ENCODE peak calls at places on chromosomes 13 and 19, in ten cellular contexts. One of them, this sample, is unnamed.

GRCh38 chr13:111216166-111216960 is 101.3 kb downstream of the ARHGEF7 start:
- DNase-seq in stomach: peak; percentile 39
- DNase-seq in neuronal stem cell: peak; percentile 46
- DNase-seq in kidney epithelial cell: no peak
- DNase-seq in WERI-Rb-1: peak; percentile 73
- DNase-seq in CD8-positive, alpha-beta T cell: peak; percentile 23
- DNase-seq in GM23338: peak; percentile 64
- DNase-seq in tibial artery: no peak
- DNase-seq in breast epithelium: no peak
- DNase-seq in AG04450: no peak
- DNase-seq in this sample: peak; percentile 70

GRCh38 chr13:20124303-20124702 is 36.5 kb downstream of the GJA3 start:
- DNase-seq in stomach: no peak
- DNase-seq in neuronal stem cell: no peak
- DNase-seq in kidney epithelial cell: no peak
- DNase-seq in WERI-Rb-1: no peak
- DNase-seq in CD8-positive, alpha-beta T cell: no peak
- DNase-seq in GM23338: no peak
- DNase-seq in tibial artery: no peak
- DNase-seq in breast epithelium: no peak
- DNase-seq in AG04450: no peak
- DNase-seq in this sample: no peak

GRCh38 chr19:5520501-5520900 is 47.3 kb downstream of the TINCR start:
- DNase-seq in stomach: no peak
- DNase-seq in neuronal stem cell: no peak
- DNase-seq in kidney epithelial cell: no peak
- DNase-seq in WERI-Rb-1: no peak
- DNase-seq in CD8-positive, alpha-beta T cell: no peak
- DNase-seq in GM23338: no peak
- DNase-seq in tibial artery: no peak
- DNase-seq in breast epithelium: no peak
- DNase-seq in AG04450: no peak
- DNase-seq in this sample: no peak

GRCh38 chr13:39577833-39578232 is 25.2 kb downstream of the LHFPL6 start:
- DNase-seq in stomach: no peak
- DNase-seq in neuronal stem cell: no peak
- DNase-seq in kidney epithelial cell: no peak
- DNase-seq in WERI-Rb-1: no peak
- DNase-seq in CD8-positive, alpha-beta T cell: no peak
- DNase-seq in GM23338: no peak
- DNase-seq in tibial artery: no peak
- DNase-seq in breast epithelium: no peak
- DNase-seq in AG04450: no peak
- DNase-seq in this sample: no peak

GRCh38 chr13:39942901-39943273 is 287.4 kb downstream of the COG6 start:
- DNase-seq in stomach: peak; percentile 79
- DNase-seq in neuronal stem cell: peak; percentile 64
- DNase-seq in kidney epithelial cell: peak; percentile 21
- DNase-seq in WERI-Rb-1: peak; percentile 58
- DNase-seq in CD8-positive, alpha-beta T cell: peak; percentile 62
- DNase-seq in GM23338: peak; percentile 94
- DNase-seq in tibial artery: peak; percentile 68
- DNase-seq in breast epithelium: peak; percentile 35
- DNase-seq in AG04450: peak; percentile 33
- DNase-seq in this sample: peak; percentile 75

GRCh38 chr19:14576363-14576762 is 4.5 kb upstream of the NDUFB7 start:
- DNase-seq in stomach: no peak
- DNase-seq in neuronal stem cell: no peak
- DNase-seq in kidney epithelial cell: no peak
- DNase-seq in WERI-Rb-1: no peak
- DNase-seq in CD8-positive, alpha-beta T cell: no peak
- DNase-seq in GM23338: no peak
- DNase-seq in tibial artery: no peak
- DNase-seq in breast epithelium: no peak
- DNase-seq in AG04450: no peak
- DNase-seq in this sample: no peak

GRCh38 chr19:3034194-3034844 is 5.2 kb upstream of the TLE2 start:
- DNase-seq in stomach: no peak
- DNase-seq in neuronal stem cell: no peak
- DNase-seq in kidney epithelial cell: no peak
- DNase-seq in WERI-Rb-1: no peak
- DNase-seq in CD8-positive, alpha-beta T cell: no peak
- DNase-seq in GM23338: no peak
- DNase-seq in tibial artery: no peak
- DNase-seq in breast epithelium: no peak
- DNase-seq in AG04450: peak; percentile 21
- DNase-seq in this sample: no peak

GRCh38 chr13:51618626-51619025 is 34.4 kb downstream of the WDFY2 start:
- DNase-seq in stomach: no peak
- DNase-seq in neuronal stem cell: no peak
- DNase-seq in kidney epithelial cell: peak; percentile 26
- DNase-seq in WERI-Rb-1: no peak
- DNase-seq in CD8-positive, alpha-beta T cell: no peak
- DNase-seq in GM23338: no peak
- DNase-seq in tibial artery: no peak
- DNase-seq in breast epithelium: peak; percentile 65
- DNase-seq in AG04450: no peak
- DNase-seq in this sample: no peak

GRCh38 chr13:44307844-44308243 is 65.8 kb upstream of the SERP2 start:
- DNase-seq in stomach: peak; percentile 34
- DNase-seq in neuronal stem cell: no peak
- DNase-seq in kidney epithelial cell: no peak
- DNase-seq in WERI-Rb-1: no peak
- DNase-seq in CD8-positive, alpha-beta T cell: no peak
- DNase-seq in GM23338: no peak
- DNase-seq in tibial artery: no peak
- DNase-seq in breast epithelium: no peak
- DNase-seq in AG04450: no peak
- DNase-seq in this sample: no peak

GRCh38 chr13:44305845-44306244 is 67.8 kb upstream of the SERP2 start:
- DNase-seq in stomach: peak; percentile 70
- DNase-seq in neuronal stem cell: peak; percentile 6
- DNase-seq in kidney epithelial cell: no peak
- DNase-seq in WERI-Rb-1: no peak
- DNase-seq in CD8-positive, alpha-beta T cell: no peak
- DNase-seq in GM23338: peak; percentile 19
- DNase-seq in tibial artery: no peak
- DNase-seq in breast epithelium: no peak
- DNase-seq in AG04450: no peak
- DNase-seq in this sample: no peak

GRCh38 chr13:44307255-44307654 is 66.4 kb upstream of the SERP2 start:
- DNase-seq in stomach: no peak
- DNase-seq in neuronal stem cell: no peak
- DNase-seq in kidney epithelial cell: no peak
- DNase-seq in WERI-Rb-1: no peak
- DNase-seq in CD8-positive, alpha-beta T cell: no peak
- DNase-seq in GM23338: no peak
- DNase-seq in tibial artery: no peak
- DNase-seq in breast epithelium: no peak
- DNase-seq in AG04450: no peak
- DNase-seq in this sample: no peak

GRCh38 chr13:44305216-44305615 is 68.4 kb upstream of the SERP2 start:
- DNase-seq in stomach: no peak
- DNase-seq in neuronal stem cell: no peak
- DNase-seq in kidney epithelial cell: no peak
- DNase-seq in WERI-Rb-1: no peak
- DNase-seq in CD8-positive, alpha-beta T cell: no peak
- DNase-seq in GM23338: no peak
- DNase-seq in tibial artery: no peak
- DNase-seq in breast epithelium: no peak
- DNase-seq in AG04450: no peak
- DNase-seq in this sample: no peak

DNA sequence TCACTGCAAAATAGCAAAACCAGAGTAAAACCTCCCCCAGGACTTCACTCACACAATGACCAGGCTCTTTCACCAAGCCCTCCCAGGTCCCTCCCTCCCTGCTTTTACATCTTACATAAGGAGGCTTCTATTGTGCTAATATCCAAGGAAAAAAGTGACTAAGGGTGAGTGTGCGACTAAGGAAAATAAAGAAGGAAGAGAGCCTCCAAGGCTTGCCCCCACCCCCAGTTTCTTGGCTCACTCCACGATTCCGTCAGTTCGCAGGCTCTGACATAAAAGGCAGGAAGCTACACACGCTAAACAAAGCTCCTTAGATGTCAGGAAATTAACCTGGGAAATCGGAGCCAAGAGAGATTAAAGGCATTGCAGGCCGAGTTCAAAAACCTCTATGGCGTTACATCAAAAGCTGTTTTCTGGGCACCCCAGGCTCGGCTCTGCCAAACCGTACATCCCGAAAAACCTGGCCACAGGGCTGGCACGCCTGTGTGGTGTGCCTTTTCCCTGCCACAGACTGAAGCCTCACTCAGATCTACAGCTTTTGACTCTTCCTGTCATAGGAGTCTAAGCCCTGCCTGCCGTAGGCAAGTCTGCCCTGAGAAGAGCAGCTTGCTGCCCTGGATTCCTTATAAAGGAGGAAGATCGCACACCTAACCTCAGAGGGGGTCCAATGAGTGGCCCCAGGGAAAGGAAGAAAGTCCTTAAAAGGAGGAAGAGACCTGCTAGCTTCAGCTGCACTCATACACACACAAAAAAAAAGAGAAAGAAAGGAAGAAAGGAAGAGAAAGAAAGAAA is 67.0 kb upstream of the SERP2 start:
- DNase-seq in stomach: peak; percentile 77
- DNase-seq in neuronal stem cell: peak; percentile 17
- DNase-seq in kidney epithelial cell: peak; percentile 98
- DNase-seq in WERI-Rb-1: peak; percentile 25
- DNase-seq in CD8-positive, alpha-beta T cell: no peak
- DNase-seq in GM23338: peak; percentile 62
- DNase-seq in tibial artery: peak; percentile 28
- DNase-seq in breast epithelium: peak; percentile 66
- DNase-seq in AG04450: peak; percentile 81
- DNase-seq in this sample: peak; percentile 27
- H3K4me3 ChIP-seq in stomach: no peak overlapping the region
- H3K4me3 ChIP-seq in neuronal stem cell: no peak overlapping the region
- H3K4me3 ChIP-seq in kidney epithelial cell: no peak overlapping the region
- H3K4me3 ChIP-seq in WERI-Rb-1: peak overlapping the region; percentile 34
- H3K4me3 ChIP-seq in CD8-positive, alpha-beta T cell: peak overlapping the region; percentile 7
- H3K4me3 ChIP-seq in GM23338: peak overlapping the region; percentile 40
- H3K4me3 ChIP-seq in tibial artery: no peak overlapping the region
- H3K4me3 ChIP-seq in breast epithelium: peak overlapping the region; percentile 27
- H3K4me3 ChIP-seq in AG04450: no peak overlapping the region
- H3K4me3 ChIP-seq in this sample: peak overlapping the region; percentile 8

GRCh38 chr19:51626675-51627074 is 3.5 kb downstream of the SIGLEC5 start:
- DNase-seq in stomach: no peak
- DNase-seq in neuronal stem cell: no peak
- DNase-seq in kidney epithelial cell: no peak
- DNase-seq in WERI-Rb-1: no peak
- DNase-seq in CD8-positive, alpha-beta T cell: no peak
- DNase-seq in GM23338: no peak
- DNase-seq in tibial artery: no peak
- DNase-seq in breast epithelium: no peak
- DNase-seq in AG04450: no peak
- DNase-seq in this sample: no peak

GRCh38 chr19:51632126-51632525 is 1.9 kb upstream of the SIGLEC5 start:
- DNase-seq in stomach: no peak
- DNase-seq in neuronal stem cell: no peak
- DNase-seq in kidney epithelial cell: no peak
- DNase-seq in WERI-Rb-1: no peak
- DNase-seq in CD8-positive, alpha-beta T cell: no peak
- DNase-seq in GM23338: no peak
- DNase-seq in tibial artery: no peak
- DNase-seq in breast epithelium: no peak
- DNase-seq in AG04450: no peak
- DNase-seq in this sample: no peak

GRCh38 chr19:51627491-51628138 is 2.6 kb downstream of the SIGLEC5 start:
- DNase-seq in stomach: no peak
- DNase-seq in neuronal stem cell: no peak
- DNase-seq in kidney epithelial cell: no peak
- DNase-seq in WERI-Rb-1: no peak
- DNase-seq in CD8-positive, alpha-beta T cell: no peak
- DNase-seq in GM23338: no peak
- DNase-seq in tibial artery: no peak
- DNase-seq in breast epithelium: no peak
- DNase-seq in AG04450: no peak
- DNase-seq in this sample: no peak

GRCh38 chr19:51628153-51628939 is 1.9 kb downstream of the SIGLEC5 start:
- DNase-seq in stomach: no peak
- DNase-seq in neuronal stem cell: no peak
- DNase-seq in kidney epithelial cell: no peak
- DNase-seq in WERI-Rb-1: no peak
- DNase-seq in CD8-positive, alpha-beta T cell: no peak
- DNase-seq in GM23338: no peak
- DNase-seq in tibial artery: no peak
- DNase-seq in breast epithelium: no peak
- DNase-seq in AG04450: no peak
- DNase-seq in this sample: no peak
- H3K27me3 ChIP-seq in stomach: peaks cover 47% of the 10 kb centered on the region
- H3K27me3 ChIP-seq in neuronal stem cell: no peaks in the 10 kb centered on the region
- H3K27me3 ChIP-seq in kidney epithelial cell: peaks cover 2% of the 10 kb centered on the region
- H3K27me3 ChIP-seq in WERI-Rb-1: peaks cover 87% of the 10 kb centered on the region
- H3K27me3 ChIP-seq in CD8-positive, alpha-beta T cell: no peaks in the 10 kb centered on the region
- H3K27me3 ChIP-seq in GM23338: no peaks in the 10 kb centered on the region
- H3K27me3 ChIP-seq in tibial artery: peaks cover 16% of the 10 kb centered on the region
- H3K27me3 ChIP-seq in breast epithelium: peaks cover 21% of the 10 kb centered on the region
- H3K27me3 ChIP-seq in AG04450: no peaks in the 10 kb centered on the region
- H3K27me3 ChIP-seq in this sample: no peaks in the 10 kb centered on the region

DNA sequence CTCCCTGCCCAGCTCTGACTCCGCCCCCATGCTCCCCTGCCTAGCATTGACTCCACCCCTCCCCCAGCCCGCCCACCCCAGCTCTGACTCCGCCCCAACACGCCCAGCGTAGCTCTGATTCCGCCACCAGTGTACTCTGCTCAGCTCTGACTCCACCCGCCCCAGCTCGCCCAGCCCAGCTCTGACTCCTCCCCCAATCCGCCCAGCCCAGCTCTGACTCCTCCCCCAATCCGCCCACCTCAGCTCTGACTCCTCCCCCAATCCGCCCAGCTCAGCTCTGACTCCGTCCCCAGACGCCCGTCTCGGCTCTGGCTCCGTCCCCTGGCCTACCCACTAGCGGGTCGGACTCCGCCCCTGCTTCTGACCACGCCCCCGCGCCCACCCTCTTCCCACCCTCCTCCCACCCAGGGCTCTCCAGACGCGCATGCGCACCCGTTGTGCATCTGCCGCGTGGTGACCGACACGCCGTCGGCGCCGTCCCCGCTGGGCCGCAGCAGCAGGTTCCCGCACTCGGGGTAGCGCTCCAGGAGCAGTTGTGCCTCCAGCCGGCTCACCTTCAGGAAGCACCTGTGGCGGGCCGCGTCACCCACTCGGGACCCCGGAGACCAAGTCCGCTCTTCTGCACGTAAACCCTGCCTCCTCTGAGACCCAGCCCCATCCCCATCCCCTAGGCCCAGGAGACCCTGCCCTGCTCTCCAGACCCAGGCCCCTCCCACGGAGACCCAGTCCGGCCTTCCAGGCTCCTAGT is 10.2 kb downstream of the STAP2 start:
- DNase-seq in stomach: peak; percentile 96
- DNase-seq in neuronal stem cell: peak; percentile 97
- DNase-seq in kidney epithelial cell: peak; percentile 37
- DNase-seq in WERI-Rb-1: peak; percentile 41
- DNase-seq in CD8-positive, alpha-beta T cell: peak; percentile 99
- DNase-seq in GM23338: peak; percentile 96
- DNase-seq in tibial artery: peak; percentile 66
- DNase-seq in breast epithelium: peak; percentile 91
- DNase-seq in AG04450: peak; percentile 94
- DNase-seq in this sample: peak; percentile 99
- H3K4me3 ChIP-seq in stomach: peak overlapping the region; percentile 57
- H3K4me3 ChIP-seq in neuronal stem cell: peak overlapping the region; percentile 79
- H3K4me3 ChIP-seq in kidney epithelial cell: peak overlapping the region; percentile 64
- H3K4me3 ChIP-seq in WERI-Rb-1: no peak overlapping the region
- H3K4me3 ChIP-seq in CD8-positive, alpha-beta T cell: peak overlapping the region; percentile 81
- H3K4me3 ChIP-seq in GM23338: peak overlapping the region; percentile 78
- H3K4me3 ChIP-seq in tibial artery: peak overlapping the region; percentile 45
- H3K4me3 ChIP-seq in breast epithelium: peak overlapping the region; percentile 66
- H3K4me3 ChIP-seq in AG04450: peak overlapping the region; percentile 74
- H3K4me3 ChIP-seq in this sample: peak overlapping the region; percentile 91

GRCh38 chr19:1750343-1751021 is 2.8 kb upstream of the ONECUT3 start:
- DNase-seq in stomach: no peak
- DNase-seq in neuronal stem cell: no peak
- DNase-seq in kidney epithelial cell: no peak
- DNase-seq in WERI-Rb-1: no peak
- DNase-seq in CD8-positive, alpha-beta T cell: no peak
- DNase-seq in GM23338: no peak
- DNase-seq in tibial artery: no peak
- DNase-seq in breast epithelium: no peak
- DNase-seq in AG04450: no peak
- DNase-seq in this sample: peak; percentile 57
- H3K27me3 ChIP-seq in stomach: peaks cover 97% of the 10 kb centered on the region
- H3K27me3 ChIP-seq in neuronal stem cell: peaks cover 73% of the 10 kb centered on the region
- H3K27me3 ChIP-seq in kidney epithelial cell: peaks cover 71% of the 10 kb centered on the region
- H3K27me3 ChIP-seq in WERI-Rb-1: peaks cover 81% of the 10 kb centered on the region
- H3K27me3 ChIP-seq in CD8-positive, alpha-beta T cell: peaks cover 61% of the 10 kb centered on the region
- H3K27me3 ChIP-seq in GM23338: peaks cover 92% of the 10 kb centered on the region
- H3K27me3 ChIP-seq in tibial artery: peaks cover 91% of the 10 kb centered on the region
- H3K27me3 ChIP-seq in breast epithelium: peaks cover 87% of the 10 kb centered on the region
- H3K27me3 ChIP-seq in AG04450: peaks cover 65% of the 10 kb centered on the region
- H3K27me3 ChIP-seq in this sample: peaks cover 92% of the 10 kb centered on the region